ENCODE peak calls at places on chromosomes 3 and 15, in four cellular contexts. N is K562, U is IMR-90, L is GM12878. J is an unnamed sample. For H3K4me1, the result is how much of the 10 kb centered on the place peaks cover.

GRCh38 chr3:194256040-194256945 is 94.8 kb downstream of the CPN2 start:
- DNase-seq in N (peak), U (no peak), L (no peak), J (no peak)

GRCh38 chr3:14150078-14150477 is 25.2 kb downstream of the TMEM43 start:
- DNase-seq in N (no peak), U (no peak), L (no peak), J (no peak)

GRCh38 chr3:185979721-185980121 is 41.9 kb upstream of the TRA2B start:
- DNase-seq in N (no peak), U (no peak), L (no peak), J (peak)

GRCh38 chr3:170978335-170978745 is 48.2 kb downstream of the SLC2A2 start:
- DNase-seq in N (no peak), U (no peak), L (no peak), J (no peak)

GRCh38 chr3:177594096-177594495 is 396.8 kb upstream of the TBL1XR1 start:
- DNase-seq in N (no peak), U (no peak), L (no peak), J (no peak)

GRCh38 chr3:30347679-30348216 is 258.7 kb upstream of the TGFBR2 start:
- DNase-seq in N (no peak), U (peak), L (no peak), J (peak)

GRCh38 chr3:43389388-43390254 is 103.3 kb downstream of the SNRK start:
- DNase-seq in N (no peak), U (peak), L (peak), J (peak)

GRCh38 chr3:31813197-31813596 is 167.9 kb downstream of the OSBPL10 start:
- DNase-seq in N (no peak), U (no peak), L (no peak), J (no peak)

GRCh38 chr3:54146383-54147239 is 24.3 kb downstream of the CACNA2D3 start:
- DNase-seq in N (peak), U (no peak), L (no peak), J (no peak)

GRCh38 chr3:58163234-58163633 is 47.5 kb downstream of the DNASE1L3 start:
- DNase-seq in N (no peak), U (peak), L (no peak), J (peak)

GRCh38 chr15:74129411-74130088 is 836 bp upstream of the ISLR2 start:
- DNase-seq in N (no peak), U (no peak), L (no peak), J (no peak)

GRCh38 chr15:78702609-78703332 is 61.8 kb upstream of the CHRNB4 start:
- DNase-seq in N (no peak), U (no peak), L (no peak), J (no peak)

GRCh38 chr3:14082108-14082657 is 42.5 kb downstream of the CHCHD4 start:
- DNase-seq in N (no peak), U (no peak), L (peak), J (no peak)

GRCh38 chr3:58575986-58576652 is 1.1 kb downstream of the FAM107A start:
- DNase-seq in N (no peak), U (no peak), L (no peak), J (peak)

GRCh38 chr3:136008732-136009456 is 43.4 kb downstream of the PPP2R3A start:
- DNase-seq in N (no peak), U (peak), L (no peak), J (no peak)

GRCh38 chr15:99239545-99240198 is 9.7 kb downstream of the TTC23 start:
- DNase-seq in N (no peak), U (peak), L (peak), J (peak)

GRCh38 chr3:127888564-127889107 is 26.4 kb upstream of the KBTBD12 start:
- DNase-seq in N (no peak), U (no peak), L (no peak), J (no peak)

GRCh38 chr3:185318136-185318535 is 44.8 kb upstream of the MAP3K13 start:
- DNase-seq in N (no peak), U (peak), L (no peak), J (peak)

GRCh38 chr3:33278106-33278672 is 947 bp downstream of the FBXL2 start:
- DNase-seq in N (no peak), U (no peak), L (no peak), J (peak)

GRCh38 chr3:170639003-170639402 is 53.1 kb upstream of the SLC7A14 start:
- DNase-seq in N (no peak), U (no peak), L (no peak), J (no peak)

GRCh38 chr3:183745300-183746098 is 47.9 kb downstream of the YEATS2 start:
- DNase-seq in N (no peak), U (peak), L (no peak), J (peak)

GRCh38 chr3:178087376-178087775 is 448.9 kb upstream of the KCNMB2 start:
- DNase-seq in N (no peak), U (no peak), L (no peak), J (no peak)

GRCh38 chr15:26631894-26632293 is 141.0 kb downstream of the GABRB3 start:
- DNase-seq in N (no peak), U (no peak), L (no peak), J (no peak)

GRCh38 chr3:86047329-86047625 is 943.7 kb downstream of the VGLL3 start:
- DNase-seq in N (no peak), U (no peak), L (no peak), J (no peak)

GRCh38 chr3:69749461-69749860 is 10.2 kb downstream of the MITF start:
- DNase-seq in N (no peak), U (peak), L (no peak), J (no peak)

GRCh38 chr3:117820900-117821299 is 1111.3 kb downstream of the TUSC7 start:
- DNase-seq in N (no peak), U (peak), L (no peak), J (no peak)

GRCh38 chr3:135516143-135516542 is 449.4 kb upstream of the PPP2R3A start:
- DNase-seq in N (peak), U (peak), L (no peak), J (no peak)

GRCh38 chr3:122868322-122868721 is 73.5 kb downstream of the SLC49A4 start:
- DNase-seq in N (no peak), U (no peak), L (no peak), J (no peak)

DNA sequence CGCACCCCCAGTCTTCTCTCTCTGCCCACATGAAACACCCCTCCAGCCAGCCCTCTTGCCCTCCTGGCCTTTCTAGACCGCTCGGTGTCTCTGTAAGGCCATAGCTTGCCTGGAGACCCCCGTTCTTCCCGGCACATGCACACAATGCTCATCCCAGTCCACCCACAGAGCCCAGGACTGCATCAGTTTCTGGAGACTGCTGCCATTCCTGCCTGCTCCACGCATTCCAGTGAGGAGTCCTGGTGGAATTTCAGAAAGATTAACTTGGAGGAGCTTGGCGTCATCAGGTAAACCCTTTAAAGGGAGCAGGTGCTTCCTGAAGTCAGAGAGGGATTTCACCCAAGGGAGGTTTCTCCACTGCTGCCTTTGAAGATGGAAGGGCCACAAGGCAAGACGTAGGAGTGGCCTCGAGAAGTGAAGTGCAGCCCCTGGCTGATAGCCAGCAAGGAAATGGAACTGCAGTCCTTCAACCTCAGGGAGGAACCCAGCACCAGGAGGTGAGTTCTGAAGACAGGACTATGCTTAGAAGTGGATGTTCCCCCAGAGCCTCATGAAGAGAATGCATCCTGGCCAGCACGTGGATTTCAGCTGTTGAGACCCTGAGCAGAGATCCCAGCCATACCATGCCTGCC is 19.2 kb downstream of the SLC41A3 start:
- DNase-seq in N (no peak), U (no peak), L (no peak), J (no peak)
- TF ChIP-seq FOS in N (no peak), U (no peak), L (no peak), J (no peak)

GRCh38 chr3:188584958-188585689 is 431.2 kb downstream of the LPP start:
- DNase-seq in N (no peak), U (peak), L (no peak), J (peak)
- H3K4me1 ChIP-seq in N (under half), U (under half), L (under half), J (under half)

DNA sequence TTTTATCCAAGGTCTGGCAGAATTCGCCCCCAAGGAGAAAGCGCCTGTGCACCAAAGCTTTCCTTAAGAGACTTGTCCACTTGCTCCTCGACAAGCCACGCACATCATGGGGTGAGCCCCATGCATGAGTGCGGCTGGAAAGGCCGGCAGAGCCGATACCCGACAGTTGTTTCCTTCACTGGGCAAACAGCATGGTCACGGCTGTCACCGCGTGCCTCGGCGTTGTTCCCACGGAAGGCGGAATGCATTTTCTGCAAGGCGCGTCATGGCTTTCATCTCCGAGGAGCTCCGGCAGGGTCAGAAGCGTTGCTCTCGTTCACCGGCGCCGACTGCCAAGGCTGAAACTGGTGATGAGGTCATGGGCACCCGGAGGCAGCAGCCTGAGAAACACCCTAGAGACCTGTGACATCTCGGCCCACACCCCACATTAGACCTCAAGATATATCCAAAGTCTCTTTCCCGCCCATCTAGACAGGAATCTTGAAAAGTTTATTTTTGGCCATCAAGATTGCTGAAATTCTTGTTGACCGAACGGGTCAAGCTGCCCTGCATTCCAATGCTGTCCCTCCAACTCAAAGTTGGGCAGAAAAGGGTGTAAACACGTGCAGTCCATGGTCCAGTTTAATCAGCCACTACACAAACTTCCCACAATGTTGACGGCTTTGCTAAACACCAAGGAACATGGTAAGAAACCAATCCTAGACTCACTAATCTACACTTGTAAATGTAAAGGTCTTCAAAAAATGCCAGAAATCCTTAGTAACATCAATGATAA is 604 bp upstream of the TJP1 start:
- DNase-seq in N (no peak), U (peak), L (no peak), J (peak)
- TF ChIP-seq FOS in N (no peak), U (peak), L (no peak), J (no peak)

GRCh38 chr3:98784042-98784441 is 20.9 kb downstream of the ST3GAL6 start:
- DNase-seq in N (no peak), U (no peak), L (no peak), J (peak)
- H3K4me1 ChIP-seq in N (under half), U (under half), L (under half), J (under half)

DNA sequence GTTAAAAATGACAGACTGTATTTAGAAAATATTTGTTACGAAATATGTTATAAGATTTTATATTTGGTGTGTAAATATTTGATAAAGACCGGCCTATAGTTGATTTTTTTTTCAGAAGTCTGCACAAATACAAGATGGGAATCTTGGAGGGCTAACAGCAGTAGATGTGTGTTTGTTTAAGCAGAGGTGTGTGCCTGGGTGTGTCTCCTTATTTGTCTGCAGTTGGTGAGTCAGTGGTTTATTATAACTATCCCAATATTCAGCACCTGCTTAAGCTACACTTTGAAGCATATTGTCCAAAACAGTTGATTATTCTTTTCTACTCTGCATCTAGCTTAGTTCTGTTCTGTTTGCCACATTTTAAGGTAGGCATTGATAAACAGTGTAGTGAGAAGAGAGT is 12.4 kb downstream of the GLCE start:
- DNase-seq in N (no peak), U (no peak), L (no peak), J (no peak)
- TF ChIP-seq FOS in N (no peak), U (no peak), L (no peak), J (no peak)

DNA sequence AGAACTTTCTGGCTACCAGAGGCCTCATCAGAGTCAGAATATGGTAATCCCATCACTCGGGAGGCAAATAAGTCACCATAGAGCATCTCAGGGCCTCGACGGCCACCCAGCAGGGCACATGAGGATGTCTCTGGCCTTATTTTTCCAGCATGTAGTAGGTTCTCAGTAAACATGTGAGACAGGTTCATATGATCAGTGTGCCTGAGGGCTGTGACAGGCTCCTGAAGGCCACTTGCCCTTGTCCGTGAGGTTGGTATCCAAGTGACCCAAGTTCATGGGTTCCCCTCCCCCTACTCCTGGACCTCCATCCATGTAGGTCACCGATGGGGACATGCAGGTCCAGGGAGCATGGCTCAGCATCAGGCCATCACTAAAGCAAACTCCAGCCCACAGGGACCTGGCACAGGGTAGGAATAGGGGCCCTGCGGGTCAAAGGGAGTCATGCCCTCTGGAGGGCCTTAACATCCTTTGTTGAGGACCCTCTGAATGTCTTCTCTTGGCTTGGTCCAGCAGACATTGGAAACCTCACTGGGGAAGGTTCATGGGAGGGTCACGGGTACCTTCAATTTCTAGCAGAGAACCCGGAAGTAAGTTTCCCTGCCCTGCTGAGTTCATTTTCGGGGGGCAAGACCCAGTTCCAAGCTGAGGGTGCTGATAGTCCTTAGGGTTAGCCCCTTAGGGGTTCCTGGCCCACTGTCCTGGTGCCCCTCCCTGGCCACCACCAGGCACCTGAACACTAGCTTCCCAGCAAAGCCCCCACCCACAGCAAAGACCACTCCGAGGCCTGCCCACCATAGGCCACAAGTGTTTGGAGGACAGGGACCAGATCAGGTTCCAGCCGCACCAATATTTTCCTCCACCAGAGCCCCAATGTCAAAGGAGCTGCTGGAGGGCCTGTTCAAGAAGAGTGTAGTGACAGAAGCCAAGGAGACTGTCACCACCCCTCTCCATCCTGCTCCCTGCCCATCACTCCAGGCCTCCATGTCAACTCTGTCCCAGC is 61.1 kb downstream of the ZNF445 start:
- DNase-seq in N (no peak), U (no peak), L (no peak), J (no peak)
- H3K4me1 ChIP-seq in N (under half), U (under half), L (under half), J (under half)